ENCODE peak calls at places on chromosomes 13 and 19, in nine cellular contexts. One of them, this sample, is unnamed.

GRCh38 chr19:4061178-4061682 is 5.5 kb downstream of the ZBTB7A start:
- DNase-seq in lower lobe of right lung: peak
- DNase-seq in AG09309: no peak
- DNase-seq in type B pancreatic cell: no peak
- DNase-seq in fibroblast of pulmonary artery: no peak
- DNase-seq in PC-9: peak
- DNase-seq in MM.1S: no peak
- DNase-seq in CD8-positive, alpha-beta T cell: no peak
- DNase-seq in cardiac fibroblast: peak
- DNase-seq in this sample: no peak

GRCh38 chr13:81080911-81081454 is 740.1 kb upstream of the SPRY2 start:
- DNase-seq in type B pancreatic cell: no peak
- DNase-seq in CD8-positive, alpha-beta T cell: no peak
- DNase-seq in AG09309: no peak
- DNase-seq in MM.1S: no peak
- DNase-seq in PC-9: no peak
- DNase-seq in cardiac fibroblast: no peak
- DNase-seq in fibroblast of pulmonary artery: no peak
- DNase-seq in lower lobe of right lung: no peak
- DNase-seq in this sample: no peak

GRCh38 chr13:112325941-112326645 is 50.1 kb upstream of the SPACA7 start:
- DNase-seq in type B pancreatic cell: no peak
- DNase-seq in CD8-positive, alpha-beta T cell: no peak
- DNase-seq in MM.1S: no peak
- DNase-seq in AG09309: no peak
- DNase-seq in lower lobe of right lung: no peak
- DNase-seq in fibroblast of pulmonary artery: no peak
- DNase-seq in PC-9: no peak
- DNase-seq in cardiac fibroblast: no peak
- DNase-seq in this sample: no peak

GRCh38 chr13:98749501-98749900 is 3.0 kb downstream of the SLC15A1 start:
- DNase-seq in lower lobe of right lung: no peak
- DNase-seq in type B pancreatic cell: no peak
- DNase-seq in fibroblast of pulmonary artery: peak
- DNase-seq in AG09309: peak
- DNase-seq in CD8-positive, alpha-beta T cell: no peak
- DNase-seq in cardiac fibroblast: peak
- DNase-seq in MM.1S: no peak
- DNase-seq in PC-9: no peak
- DNase-seq in this sample: no peak

GRCh38 chr13:108000998-108001397 is 214.3 kb downstream of the LIG4 start:
- DNase-seq in AG09309: no peak
- DNase-seq in MM.1S: no peak
- DNase-seq in cardiac fibroblast: no peak
- DNase-seq in lower lobe of right lung: no peak
- DNase-seq in CD8-positive, alpha-beta T cell: no peak
- DNase-seq in type B pancreatic cell: no peak
- DNase-seq in fibroblast of pulmonary artery: no peak
- DNase-seq in PC-9: no peak
- DNase-seq in this sample: no peak

GRCh38 chr19:34963531-34964406 is at the start of gene ZNF792:
- DNase-seq in type B pancreatic cell: peak
- DNase-seq in PC-9: no peak
- DNase-seq in AG09309: no peak
- DNase-seq in cardiac fibroblast: peak
- DNase-seq in lower lobe of right lung: peak
- DNase-seq in CD8-positive, alpha-beta T cell: peak
- DNase-seq in fibroblast of pulmonary artery: peak
- DNase-seq in MM.1S: peak
- DNase-seq in this sample: peak

GRCh38 chr13:72891423-72891822 is 109.5 kb downstream of the PIBF1 start:
- DNase-seq in type B pancreatic cell: no peak
- DNase-seq in PC-9: no peak
- DNase-seq in CD8-positive, alpha-beta T cell: no peak
- DNase-seq in AG09309: no peak
- DNase-seq in cardiac fibroblast: peak
- DNase-seq in lower lobe of right lung: no peak
- DNase-seq in MM.1S: no peak
- DNase-seq in fibroblast of pulmonary artery: no peak
- DNase-seq in this sample: no peak

GRCh38 chr13:70568571-70568970 is 460.3 kb upstream of the KLHL1 start:
- DNase-seq in type B pancreatic cell: no peak
- DNase-seq in lower lobe of right lung: no peak
- DNase-seq in CD8-positive, alpha-beta T cell: no peak
- DNase-seq in fibroblast of pulmonary artery: peak
- DNase-seq in PC-9: no peak
- DNase-seq in AG09309: no peak
- DNase-seq in MM.1S: peak
- DNase-seq in cardiac fibroblast: peak
- DNase-seq in this sample: no peak

GRCh38 chr19:50664204-50664603 is 15.0 kb downstream of the C19orf81 start:
- DNase-seq in CD8-positive, alpha-beta T cell: no peak
- DNase-seq in AG09309: no peak
- DNase-seq in fibroblast of pulmonary artery: no peak
- DNase-seq in type B pancreatic cell: no peak
- DNase-seq in MM.1S: no peak
- DNase-seq in PC-9: no peak
- DNase-seq in cardiac fibroblast: no peak
- DNase-seq in lower lobe of right lung: no peak
- DNase-seq in this sample: no peak

GRCh38 chr13:25190256-25190655 is 18.2 kb upstream of the AMER2 start:
- DNase-seq in lower lobe of right lung: no peak
- DNase-seq in CD8-positive, alpha-beta T cell: no peak
- DNase-seq in AG09309: no peak
- DNase-seq in MM.1S: no peak
- DNase-seq in cardiac fibroblast: no peak
- DNase-seq in type B pancreatic cell: no peak
- DNase-seq in fibroblast of pulmonary artery: no peak
- DNase-seq in PC-9: no peak
- DNase-seq in this sample: no peak

GRCh38 chr13:25097426-25097825 is 1.5 kb downstream of the PABPC3 start:
- DNase-seq in lower lobe of right lung: no peak
- DNase-seq in type B pancreatic cell: no peak
- DNase-seq in MM.1S: no peak
- DNase-seq in PC-9: no peak
- DNase-seq in fibroblast of pulmonary artery: no peak
- DNase-seq in CD8-positive, alpha-beta T cell: no peak
- DNase-seq in AG09309: no peak
- DNase-seq in cardiac fibroblast: no peak
- DNase-seq in this sample: no peak

GRCh38 chr19:35642312-35642711 is 767 bp downstream of the ETV2 start:
- DNase-seq in lower lobe of right lung: no peak
- DNase-seq in MM.1S: no peak
- DNase-seq in CD8-positive, alpha-beta T cell: no peak
- DNase-seq in type B pancreatic cell: no peak
- DNase-seq in PC-9: no peak
- DNase-seq in fibroblast of pulmonary artery: no peak
- DNase-seq in AG09309: no peak
- DNase-seq in cardiac fibroblast: no peak
- DNase-seq in this sample: no peak

GRCh38 chr13:50420720-50421456 is 405.6 kb downstream of the KCNRG start:
- DNase-seq in cardiac fibroblast: no peak
- DNase-seq in AG09309: no peak
- DNase-seq in PC-9: no peak
- DNase-seq in lower lobe of right lung: no peak
- DNase-seq in MM.1S: no peak
- DNase-seq in CD8-positive, alpha-beta T cell: no peak
- DNase-seq in type B pancreatic cell: no peak
- DNase-seq in fibroblast of pulmonary artery: no peak
- DNase-seq in this sample: no peak
- TF ChIP-seq CTCF in cardiac fibroblast: no peak
- TF ChIP-seq CTCF in AG09309: no peak
- TF ChIP-seq CTCF in PC-9: no peak
- TF ChIP-seq CTCF in lower lobe of right lung: no peak
- TF ChIP-seq CTCF in MM.1S: no peak
- TF ChIP-seq CTCF in CD8-positive, alpha-beta T cell: no peak
- TF ChIP-seq CTCF in type B pancreatic cell: no peak
- TF ChIP-seq CTCF in fibroblast of pulmonary artery: no peak
- TF ChIP-seq CTCF in this sample: no peak

DNA sequence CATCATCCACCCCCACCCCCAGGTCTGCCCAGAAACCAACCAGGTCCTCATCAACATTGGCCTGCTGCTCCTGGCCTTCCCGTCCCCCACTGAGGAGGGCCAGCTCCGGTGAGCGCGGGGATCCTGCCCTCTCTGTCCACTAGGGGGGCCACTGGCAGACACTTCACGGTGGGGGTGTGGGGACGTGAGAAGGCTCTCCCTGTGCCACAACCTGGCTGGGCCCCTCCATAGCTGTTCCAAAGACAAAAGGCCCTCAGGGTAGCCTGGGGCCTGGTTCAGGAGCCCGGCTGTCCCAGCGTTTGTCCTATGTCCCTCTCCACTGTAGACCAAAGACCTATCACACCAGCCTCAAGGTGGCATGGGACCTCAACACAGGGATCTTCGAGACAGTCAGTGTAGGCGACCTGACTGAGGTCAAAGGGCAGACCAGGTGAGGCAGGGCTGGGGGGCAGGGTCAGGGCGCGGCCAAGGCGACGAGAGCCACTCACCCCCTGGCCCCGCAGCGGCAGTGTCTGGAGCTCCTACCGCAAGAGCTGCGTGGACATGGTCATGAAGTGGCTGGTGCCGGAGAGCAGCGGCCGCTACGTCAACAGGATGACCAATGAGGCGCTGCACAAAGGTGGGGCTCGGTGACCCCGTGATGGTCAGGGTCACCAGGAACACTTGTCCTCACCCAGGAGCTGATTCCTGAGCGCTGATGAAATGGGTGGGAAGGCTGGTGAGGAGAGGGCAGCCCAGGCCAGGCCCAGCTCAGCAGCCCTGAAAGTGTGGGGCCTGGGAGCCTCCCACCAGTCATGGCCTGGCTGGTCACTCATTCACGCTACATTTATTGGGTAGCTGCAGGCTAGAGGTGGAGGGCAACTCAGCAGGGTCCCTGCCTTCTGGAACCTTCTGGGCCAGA is 7.9 kb downstream of the DCAF15 start:
- DNase-seq in PC-9: no peak
- DNase-seq in fibroblast of pulmonary artery: no peak
- DNase-seq in AG09309: no peak
- DNase-seq in lower lobe of right lung: no peak
- DNase-seq in CD8-positive, alpha-beta T cell: peak
- DNase-seq in cardiac fibroblast: no peak
- DNase-seq in MM.1S: no peak
- DNase-seq in type B pancreatic cell: no peak
- DNase-seq in this sample: no peak
- TF ChIP-seq CTCF in PC-9: no peak
- TF ChIP-seq CTCF in fibroblast of pulmonary artery: peak
- TF ChIP-seq CTCF in AG09309: peak
- TF ChIP-seq CTCF in lower lobe of right lung: peak
- TF ChIP-seq CTCF in CD8-positive, alpha-beta T cell: peak
- TF ChIP-seq CTCF in cardiac fibroblast: peak
- TF ChIP-seq CTCF in MM.1S: peak
- TF ChIP-seq CTCF in type B pancreatic cell: peak
- TF ChIP-seq CTCF in this sample: peak

GRCh38 chr19:42419309-42419708 is 7.9 kb downstream of the LIPE start:
- DNase-seq in MM.1S: no peak
- DNase-seq in fibroblast of pulmonary artery: no peak
- DNase-seq in type B pancreatic cell: no peak
- DNase-seq in AG09309: no peak
- DNase-seq in CD8-positive, alpha-beta T cell: no peak
- DNase-seq in PC-9: no peak
- DNase-seq in cardiac fibroblast: no peak
- DNase-seq in lower lobe of right lung: no peak
- DNase-seq in this sample: no peak

GRCh38 chr19:42422092-42422575 is 5.1 kb downstream of the LIPE start:
- DNase-seq in cardiac fibroblast: no peak
- DNase-seq in type B pancreatic cell: no peak
- DNase-seq in PC-9: no peak
- DNase-seq in AG09309: no peak
- DNase-seq in fibroblast of pulmonary artery: no peak
- DNase-seq in MM.1S: no peak
- DNase-seq in CD8-positive, alpha-beta T cell: no peak
- DNase-seq in lower lobe of right lung: no peak
- DNase-seq in this sample: no peak

GRCh38 chr19:42421101-42421500 is 6.1 kb downstream of the LIPE start:
- DNase-seq in cardiac fibroblast: no peak
- DNase-seq in type B pancreatic cell: no peak
- DNase-seq in CD8-positive, alpha-beta T cell: no peak
- DNase-seq in fibroblast of pulmonary artery: no peak
- DNase-seq in lower lobe of right lung: no peak
- DNase-seq in AG09309: no peak
- DNase-seq in PC-9: no peak
- DNase-seq in MM.1S: no peak
- DNase-seq in this sample: no peak

GRCh38 chr19:42421591-42422031 is 5.6 kb downstream of the LIPE start:
- DNase-seq in AG09309: no peak
- DNase-seq in PC-9: peak
- DNase-seq in MM.1S: no peak
- DNase-seq in fibroblast of pulmonary artery: no peak
- DNase-seq in type B pancreatic cell: no peak
- DNase-seq in cardiac fibroblast: peak
- DNase-seq in lower lobe of right lung: no peak
- DNase-seq in CD8-positive, alpha-beta T cell: no peak
- DNase-seq in this sample: no peak

GRCh38 chr19:42420055-42420544 is 7.1 kb downstream of the LIPE start:
- DNase-seq in MM.1S: peak
- DNase-seq in lower lobe of right lung: peak
- DNase-seq in AG09309: no peak
- DNase-seq in cardiac fibroblast: peak
- DNase-seq in PC-9: peak
- DNase-seq in CD8-positive, alpha-beta T cell: peak
- DNase-seq in type B pancreatic cell: no peak
- DNase-seq in fibroblast of pulmonary artery: peak
- DNase-seq in this sample: peak
- TF ChIP-seq CTCF in MM.1S: peak
- TF ChIP-seq CTCF in lower lobe of right lung: peak
- TF ChIP-seq CTCF in AG09309: peak
- TF ChIP-seq CTCF in cardiac fibroblast: peak
- TF ChIP-seq CTCF in PC-9: peak
- TF ChIP-seq CTCF in CD8-positive, alpha-beta T cell: peak
- TF ChIP-seq CTCF in type B pancreatic cell: peak
- TF ChIP-seq CTCF in fibroblast of pulmonary artery: peak
- TF ChIP-seq CTCF in this sample: peak

GRCh38 chr19:7934766-7935165 is 8.7 kb downstream of the TIMM44 start:
- DNase-seq in AG09309: no peak
- DNase-seq in type B pancreatic cell: no peak
- DNase-seq in fibroblast of pulmonary artery: no peak
- DNase-seq in MM.1S: no peak
- DNase-seq in PC-9: no peak
- DNase-seq in cardiac fibroblast: no peak
- DNase-seq in lower lobe of right lung: no peak
- DNase-seq in CD8-positive, alpha-beta T cell: no peak
- DNase-seq in this sample: no peak

GRCh38 chr19:7932276-7932929 is 6.5 kb upstream of the CTXN1 start:
- DNase-seq in type B pancreatic cell: no peak
- DNase-seq in CD8-positive, alpha-beta T cell: no peak
- DNase-seq in AG09309: no peak
- DNase-seq in PC-9: no peak
- DNase-seq in MM.1S: no peak
- DNase-seq in cardiac fibroblast: no peak
- DNase-seq in fibroblast of pulmonary artery: no peak
- DNase-seq in lower lobe of right lung: no peak
- DNase-seq in this sample: no peak

GRCh38 chr19:7933828-7934725 is 8.1 kb upstream of the CTXN1 start:
- DNase-seq in cardiac fibroblast: no peak
- DNase-seq in PC-9: no peak
- DNase-seq in MM.1S: no peak
- DNase-seq in lower lobe of right lung: no peak
- DNase-seq in fibroblast of pulmonary artery: no peak
- DNase-seq in type B pancreatic cell: no peak
- DNase-seq in AG09309: no peak
- DNase-seq in CD8-positive, alpha-beta T cell: no peak
- DNase-seq in this sample: no peak

GRCh38 chr19:7932930-7933300 is 7.0 kb upstream of the CTXN1 start:
- DNase-seq in AG09309: no peak
- DNase-seq in CD8-positive, alpha-beta T cell: no peak
- DNase-seq in cardiac fibroblast: no peak
- DNase-seq in fibroblast of pulmonary artery: no peak
- DNase-seq in lower lobe of right lung: no peak
- DNase-seq in MM.1S: no peak
- DNase-seq in PC-9: no peak
- DNase-seq in type B pancreatic cell: no peak
- DNase-seq in this sample: no peak

GRCh38 chr19:7933411-7933810 is 7.5 kb upstream of the CTXN1 start:
- DNase-seq in MM.1S: no peak
- DNase-seq in AG09309: no peak
- DNase-seq in cardiac fibroblast: no peak
- DNase-seq in lower lobe of right lung: no peak
- DNase-seq in fibroblast of pulmonary artery: no peak
- DNase-seq in PC-9: no peak
- DNase-seq in CD8-positive, alpha-beta T cell: no peak
- DNase-seq in type B pancreatic cell: no peak
- DNase-seq in this sample: no peak
- TF ChIP-seq CTCF in MM.1S: peak
- TF ChIP-seq CTCF in AG09309: peak
- TF ChIP-seq CTCF in cardiac fibroblast: peak
- TF ChIP-seq CTCF in lower lobe of right lung: peak
- TF ChIP-seq CTCF in fibroblast of pulmonary artery: peak
- TF ChIP-seq CTCF in PC-9: peak
- TF ChIP-seq CTCF in CD8-positive, alpha-beta T cell: no peak
- TF ChIP-seq CTCF in type B pancreatic cell: peak
- TF ChIP-seq CTCF in this sample: no peak